ENCODE peak calls at places on chromosomes 4 and X, in seven cellular contexts. S is K562, V is SK-N-SH, W is HepG2, H is GM12878, E is HCT116, I is H1. T is an unnamed sample.

GRCh38 chr4:140090215-140090731 is 63.7 kb downstream of the MAML3 start:
- DNase-seq in S (no peak), V (no peak), W (peak; percentile 16), H (no peak), E (no peak), I (no peak), T (no peak)

GRCh38 chrX:119478504-119478903 is 10.3 kb downstream of the SLC25A5 start:
- DNase-seq in S (no peak), V (no peak), W (no peak), H (no peak), E (no peak), I (no peak), T (no peak)

GRCh38 chr4:76219299-76220055 is 5.9 kb upstream of the SCARB2 start:
- DNase-seq in S (no peak), V (no peak), W (peak; percentile 62), H (no peak), E (no peak), I (no peak), T (no peak)

GRCh38 chrX:53071604-53072417 is 10.4 kb upstream of the TSPYL2 start:
- DNase-seq in S (peak; percentile 81), V (peak; percentile 68), W (peak; percentile 57), H (peak; percentile 46), E (peak; percentile 50), I (no peak), T (peak; percentile 34)

GRCh38 chr4:109703664-109704351 is 563 bp upstream of the CASP6 start:
- DNase-seq in S (peak; percentile 16), V (no peak), W (no peak), H (peak; percentile 8), E (no peak), I (no peak), T (no peak)

GRCh38 chr4:166153539-166153938 is 280.5 kb downstream of the TLL1 start:
- DNase-seq in S (no peak), V (no peak), W (no peak), H (no peak), E (no peak), I (no peak), T (no peak)

GRCh38 chrX:94721386-94721785 is 1047.4 kb downstream of the FAM133A start:
- DNase-seq in S (no peak), V (no peak), W (no peak), H (no peak), E (no peak), I (no peak), T (no peak)

GRCh38 chrX:153909024-153909979 is 4.8 kb downstream of the AVPR2 start:
- DNase-seq in S (peak; percentile 76), V (peak; percentile 71), W (peak; percentile 10), H (no peak), E (no peak), I (no peak), T (no peak)

GRCh38 chr4:72935462-72935861 is 134.1 kb downstream of the COX18 start:
- DNase-seq in S (no peak), V (no peak), W (no peak), H (no peak), E (no peak), I (no peak), T (no peak)

GRCh38 chrX:53438174-53438831 is 4.1 kb upstream of the HSD17B10 start:
- DNase-seq in S (peak; percentile 55), V (no peak), W (no peak), H (no peak), E (no peak), I (no peak), T (no peak)

GRCh38 chr4:168174308-168174707 is 82.0 kb downstream of the ANXA10 start:
- DNase-seq in S (no peak), V (no peak), W (no peak), H (no peak), E (no peak), I (no peak), T (no peak)

GRCh38 chrX:117301086-117301485 is 815.5 kb downstream of the KLHL13 start:
- DNase-seq in S (no peak), V (no peak), W (no peak), H (no peak), E (no peak), I (no peak), T (no peak)
- TF ChIP-seq JUND in S (no peak), V (no peak), W (no peak), H (no peak), E (no peak), I (no peak), T (no peak)

GRCh38 chrX:123959281-123960063 is 2.0 kb upstream of the STAG2 start:
- DNase-seq in S (peak; percentile 66), V (peak; percentile 36), W (no peak), H (no peak), E (no peak), I (no peak), T (peak; percentile 17)

GRCh38 chrX:123962794-123963373 is 1.4 kb downstream of the STAG2 start:
- DNase-seq in S (peak; percentile 95), V (peak; percentile 68), W (peak; percentile 88), H (peak; percentile 68), E (peak; percentile 75), I (no peak), T (peak; percentile 44)

GRCh38 chrX:123960956-123961267 is 594 bp upstream of the STAG2 start:
- DNase-seq in S (no peak), V (no peak), W (no peak), H (no peak), E (no peak), I (no peak), T (no peak)

GRCh38 chrX:123962006-123962485 is 540 bp downstream of the STAG2 start:
- DNase-seq in S (peak; percentile 76), V (no peak), W (no peak), H (no peak), E (peak; percentile 24), I (no peak), T (peak; percentile 28)

DNA sequence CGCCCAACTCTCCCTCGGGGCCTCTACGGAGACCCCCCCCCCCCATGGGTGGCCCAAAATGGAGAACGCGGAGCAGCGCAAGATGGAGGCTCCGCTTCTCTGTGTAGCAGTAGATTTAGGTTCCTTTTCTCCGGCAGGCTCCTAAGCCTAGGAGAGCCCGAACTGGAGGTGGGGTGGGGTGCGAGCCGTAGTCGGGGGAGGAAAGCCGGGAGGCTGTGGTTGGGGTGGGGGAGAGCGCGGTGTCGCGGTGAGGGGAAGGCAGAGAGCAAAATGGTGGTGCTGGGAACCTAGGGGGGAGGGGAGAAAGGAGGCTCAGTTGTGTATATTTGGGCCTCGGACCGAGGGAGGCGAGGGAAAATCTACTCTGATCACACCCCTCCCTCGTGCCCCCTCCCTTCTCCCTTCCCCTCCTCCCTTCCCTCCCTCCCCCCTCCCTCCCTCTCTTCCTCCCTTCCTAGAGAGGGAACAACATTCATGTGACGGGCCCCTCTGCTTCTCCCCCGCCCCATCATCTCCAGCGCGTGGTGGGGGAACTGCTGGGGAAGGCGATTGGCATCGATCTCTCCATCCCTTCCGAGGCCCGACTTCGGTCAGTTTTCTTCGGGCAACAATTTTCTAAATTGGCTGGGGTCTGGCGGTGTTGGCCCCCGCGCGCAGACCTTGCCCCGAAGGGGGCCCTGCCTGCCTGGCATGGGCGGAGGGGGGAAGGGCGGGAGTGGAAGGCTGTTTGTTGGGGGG is at the start of gene STAG2:
- DNase-seq in S (peak; percentile 94), V (peak; percentile 66), W (peak; percentile 80), H (peak; percentile 21), E (peak; percentile 73), I (no peak), T (no peak)
- TF ChIP-seq JUND in S (peak; percentile 12), V (no peak), W (no peak), H (no peak), E (no peak), I (no peak), T (no peak)

GRCh38 chr4:69717778-69718177 is 42.6 kb downstream of the SULT1B1 start:
- DNase-seq in S (no peak), V (no peak), W (no peak), H (no peak), E (no peak), I (no peak), T (no peak)

GRCh38 chr4:69716654-69717053 is 43.8 kb downstream of the SULT1B1 start:
- DNase-seq in S (no peak), V (no peak), W (no peak), H (no peak), E (no peak), I (no peak), T (no peak)

GRCh38 chr4:69710580-69710979 is 49.8 kb downstream of the SULT1B1 start:
- DNase-seq in S (no peak), V (no peak), W (no peak), H (no peak), E (no peak), I (no peak), T (no peak)

GRCh38 chr4:69714086-69714485 is 46.3 kb downstream of the SULT1B1 start:
- DNase-seq in S (no peak), V (no peak), W (no peak), H (no peak), E (no peak), I (no peak), T (no peak)

GRCh38 chr4:69713593-69713992 is 46.8 kb downstream of the SULT1B1 start:
- DNase-seq in S (no peak), V (no peak), W (peak; percentile 65), H (no peak), E (no peak), I (no peak), T (no peak)
- TF ChIP-seq JUND in S (no peak), V (no peak), W (no peak), H (no peak), E (no peak), I (no peak), T (no peak)

DNA sequence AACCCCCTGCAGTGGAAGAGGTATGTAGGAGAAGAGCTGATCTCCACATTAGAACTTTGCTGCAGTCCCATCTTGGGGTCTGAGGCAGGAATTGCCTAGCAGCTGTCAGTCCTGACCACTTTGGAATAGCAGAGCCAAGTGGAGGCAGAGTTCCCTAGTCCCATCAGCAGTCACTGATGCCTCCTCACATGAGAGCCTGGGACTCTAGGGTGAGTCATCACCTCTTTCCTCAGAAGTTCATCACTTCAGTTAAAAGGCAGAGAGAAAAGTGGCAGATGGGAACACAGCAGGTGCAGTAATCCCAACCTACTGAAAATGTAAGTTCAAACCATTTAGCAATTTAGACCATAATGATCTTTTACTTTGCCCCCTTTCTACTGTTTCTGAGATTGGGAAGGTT is 73.9 kb upstream of the MED14 start:
- DNase-seq in S (peak; percentile 11), V (no peak), W (no peak), H (no peak), E (no peak), I (no peak), T (no peak)
- TF ChIP-seq JUND in S (peak; percentile 65), V (no peak), W (no peak), H (no peak), E (no peak), I (no peak), T (no peak)

GRCh38 chr4:36255575-36255974 is 11.3 kb upstream of the ARAP2 start:
- DNase-seq in S (no peak), V (no peak), W (no peak), H (peak; percentile 92), E (no peak), I (no peak), T (no peak)
- TF ChIP-seq JUND in S (no peak), V (no peak), W (no peak), H (no peak), E (no peak), I (no peak), T (no peak)